ENCODE peak calls at places on chromosomes 13 and 19, in seven cellular contexts. N, F, Q, W, O, Z and R are unnamed samples.

GRCh38 chr19:4690362-4690761 is 20.2 kb upstream of the MYDGF start:
- DNase-seq in Z (no peak), Q (no peak), O (no peak), W (no peak), N (no peak), F (no peak), R (no peak)

GRCh38 chr13:77563110-77563509 is 27.6 kb downstream of the SCEL start:
- DNase-seq in Z (no peak), N (peak; percentile 66), Q (no peak), F (no peak), O (no peak), W (no peak), R (no peak)

GRCh38 chr19:31140717-31141116 is 208.5 kb downstream of the TSHZ3 start:
- DNase-seq in Q (no peak), Z (no peak), N (no peak), F (no peak), W (no peak), O (no peak), R (no peak)

GRCh38 chr19:31337007-31337914 is 12.0 kb downstream of the TSHZ3 start:
- DNase-seq in Q (no peak), N (no peak), F (no peak), Z (no peak), O (no peak), W (no peak), R (no peak)

GRCh38 chr19:30694156-30694555 is 322.0 kb downstream of the ZNF536 start:
- DNase-seq in N (no peak), O (no peak), Q (no peak), F (no peak), W (no peak), Z (no peak), R (no peak)

GRCh38 chr13:106535552-106536243 is at the start of gene EFNB2:
- DNase-seq in F (peak; percentile 77), N (peak; percentile 97), W (peak; percentile 95), Z (peak; percentile 95), O (peak; percentile 75), Q (peak; percentile 92), R (peak; percentile 85)

GRCh38 chr13:113029487-113030258 is 60.7 kb downstream of the MCF2L start:
- DNase-seq in Q (peak; percentile 56), O (peak; percentile 24), F (no peak), N (peak; percentile 63), W (peak; percentile 74), Z (peak; percentile 95), R (peak; percentile 21)

GRCh38 chr13:40169476-40169875 is 497.0 kb downstream of the FOXO1 start:
- DNase-seq in N (no peak), F (no peak), O (no peak), Z (no peak), Q (no peak), W (no peak), R (no peak)

GRCh38 chr19:6059396-6059947 is 50.8 kb downstream of the RFX2 start:
- DNase-seq in Q (no peak), W (no peak), Z (no peak), O (no peak), N (no peak), F (no peak), R (no peak)

GRCh38 chr13:66940113-66940512 is 290.0 kb downstream of the PCDH9 start:
- DNase-seq in W (no peak), O (no peak), Z (no peak), F (no peak), N (no peak), Q (no peak), R (no peak)

GRCh38 chr19:44741258-44741731 is 7.2 kb upstream of the BCL3 start:
- DNase-seq in W (no peak), F (no peak), O (no peak), Q (peak; percentile 57), N (no peak), Z (no peak), R (no peak)

DNA sequence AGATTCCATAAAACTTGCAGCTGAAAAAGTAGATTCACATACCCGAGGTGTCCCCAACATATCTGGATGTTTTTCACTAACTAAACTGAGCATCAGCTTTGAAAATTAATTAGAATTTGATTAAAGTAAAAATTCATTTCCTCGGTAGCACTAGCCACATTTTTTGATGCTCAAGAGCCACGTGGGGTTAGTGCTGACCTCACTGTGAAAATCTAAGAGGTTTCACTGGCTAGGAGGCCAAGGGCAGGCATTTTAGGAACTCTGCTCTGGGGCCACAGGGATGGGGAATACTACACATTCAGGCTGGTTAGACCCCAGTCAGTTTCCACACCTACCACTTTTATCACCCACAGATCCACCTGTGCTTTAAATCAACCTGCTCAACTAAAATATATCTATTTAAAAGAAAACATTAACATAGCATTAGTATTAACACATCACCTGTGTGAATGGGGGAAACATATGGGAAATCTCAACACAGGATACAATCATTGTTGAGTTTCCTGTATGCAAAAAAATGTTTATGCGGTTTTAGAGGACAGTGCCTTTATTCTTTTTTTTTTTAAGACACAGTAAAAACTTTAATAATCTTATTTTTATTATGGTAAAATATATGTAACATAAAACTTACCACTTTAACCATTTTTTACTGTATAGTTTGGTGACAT is 45.5 kb downstream of the BRD4 start:
- DNase-seq in W (no peak), N (no peak), O (no peak), Z (no peak), F (no peak), Q (no peak), R (no peak)
- H3K4me1 ChIP-seq in W (peaks cover 53% of the 10 kb centered on the region), N (peaks cover 73% of the 10 kb centered on the region), O (peaks cover 96% of the 10 kb centered on the region), Z (peaks cover 25% of the 10 kb centered on the region), F (peaks cover 89% of the 10 kb centered on the region), Q (peaks cover 13% of the 10 kb centered on the region), R (peaks cover 35% of the 10 kb centered on the region)

GRCh38 chr19:18007605-18007938 is 398 bp upstream of the ARRDC2 start:
- DNase-seq in W (no peak), F (no peak), N (no peak), O (no peak), Q (no peak), Z (no peak), R (no peak)

GRCh38 chr19:18007939-18008673 is at the start of gene ARRDC2:
- DNase-seq in F (peak; percentile 83), N (peak; percentile 95), W (no peak), Z (peak; percentile 96), Q (peak; percentile 93), O (peak; percentile 85), R (no peak)

GRCh38 chr19:18010149-18010548 is 2.2 kb downstream of the ARRDC2 start:
- DNase-seq in Q (no peak), Z (no peak), O (no peak), F (no peak), N (no peak), W (no peak), R (no peak)

GRCh38 chr19:18008814-18009213 is 844 bp downstream of the ARRDC2 start:
- DNase-seq in F (no peak), O (no peak), N (no peak), Z (no peak), Q (no peak), W (no peak), R (no peak)

DNA sequence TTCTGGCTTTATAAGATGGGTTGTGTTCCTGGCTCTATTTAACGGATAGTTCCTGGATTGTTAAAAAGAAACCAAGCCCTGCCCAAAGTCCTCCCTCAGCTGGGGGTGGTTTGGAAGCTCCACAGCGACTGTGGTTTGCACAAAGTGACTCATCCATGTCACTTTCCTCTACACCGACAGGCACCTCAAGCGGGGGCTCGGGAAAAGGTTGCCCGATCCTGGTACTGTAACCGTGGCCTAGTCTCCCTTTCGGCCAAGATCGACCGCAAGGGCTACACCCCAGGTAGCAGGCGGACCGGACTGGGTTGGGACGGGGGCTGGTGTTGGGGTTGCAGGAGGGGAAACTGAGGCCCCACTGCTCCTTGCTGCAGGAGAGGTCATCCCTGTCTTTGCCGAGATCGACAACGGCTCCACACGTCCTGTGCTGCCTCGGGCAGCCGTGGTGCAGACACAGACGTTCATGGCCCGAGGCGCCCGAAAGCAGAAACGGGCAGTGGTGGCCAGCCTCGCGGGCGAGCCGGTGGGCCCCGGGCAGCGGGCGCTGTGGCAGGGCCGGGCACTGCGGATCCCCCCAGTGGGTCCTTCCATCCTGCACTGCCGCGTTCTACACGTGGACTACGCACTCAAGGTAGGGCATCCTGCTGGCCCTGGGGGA is 1.6 kb downstream of the ARRDC2 start:
- DNase-seq in N (no peak), Z (no peak), Q (no peak), W (no peak), O (no peak), F (no peak), R (no peak)
- H3K4me1 ChIP-seq in N (peaks cover 9% of the 10 kb centered on the region), Z (peaks cover 4% of the 10 kb centered on the region), Q (peaks cover 3% of the 10 kb centered on the region), W (peaks cover 9% of the 10 kb centered on the region), O (peaks cover 56% of the 10 kb centered on the region), F (peaks cover 39% of the 10 kb centered on the region), R (no peaks in the 10 kb centered on the region)

GRCh38 chr19:15198006-15198356 is 2.8 kb downstream of the NOTCH3 start:
- DNase-seq in O (no peak), Q (peak; percentile 38), F (no peak), W (no peak), Z (no peak), N (no peak), R (no peak)

GRCh38 chr19:15197275-15198005 is 3.4 kb downstream of the NOTCH3 start:
- DNase-seq in W (no peak), N (no peak), Z (no peak), F (no peak), O (no peak), Q (no peak), R (no peak)

GRCh38 chr19:15200575-15201364 is at the start of gene NOTCH3:
- DNase-seq in O (no peak), Z (peak; percentile 82), F (no peak), W (no peak), Q (no peak), N (peak; percentile 83), R (peak; percentile 74)

GRCh38 chr19:15199652-15200574 is 882 bp downstream of the NOTCH3 start:
- DNase-seq in Q (no peak), W (no peak), O (no peak), F (no peak), N (peak; percentile 82), Z (peak; percentile 91), R (peak; percentile 81)

GRCh38 chr19:15199219-15199651 is 1.6 kb downstream of the NOTCH3 start:
- DNase-seq in Z (no peak), Q (no peak), O (no peak), N (no peak), F (no peak), W (no peak), R (no peak)
- H3K4me1 ChIP-seq in Z (no peaks in the 10 kb centered on the region), Q (no peaks in the 10 kb centered on the region), O (no peaks in the 10 kb centered on the region), N (no peaks in the 10 kb centered on the region), F (peaks cover 11% of the 10 kb centered on the region), W (peaks cover 6% of the 10 kb centered on the region), R (no peaks in the 10 kb centered on the region)

GRCh38 chr19:42115705-42116104 is 16.5 kb downstream of the POU2F2 start:
- DNase-seq in O (no peak), W (no peak), N (no peak), F (no peak), Z (no peak), Q (no peak), R (no peak)

GRCh38 chr19:42116308-42117075 is 15.8 kb downstream of the POU2F2 start:
- DNase-seq in N (no peak), F (no peak), Z (no peak), Q (no peak), O (no peak), W (no peak), R (no peak)

GRCh38 chr19:42114412-42114811 is 17.8 kb downstream of the POU2F2 start:
- DNase-seq in N (no peak), Z (peak; percentile 60), W (no peak), F (no peak), Q (no peak), O (no peak), R (peak; percentile 22)

GRCh38 chr19:42115219-42115618 is 17.0 kb downstream of the POU2F2 start:
- DNase-seq in W (no peak), O (no peak), Q (no peak), Z (no peak), N (peak; percentile 64), F (no peak), R (no peak)

GRCh38 chr19:42117076-42117475 is 15.2 kb downstream of the POU2F2 start:
- DNase-seq in O (no peak), Z (no peak), F (no peak), Q (no peak), W (no peak), N (no peak), R (no peak)
- H3K4me1 ChIP-seq in O (peaks cover 14% of the 10 kb centered on the region), Z (no peaks in the 10 kb centered on the region), F (peaks cover 12% of the 10 kb centered on the region), Q (no peaks in the 10 kb centered on the region), W (no peaks in the 10 kb centered on the region), N (no peaks in the 10 kb centered on the region), R (peaks cover 5% of the 10 kb centered on the region)